ENCODE peak calls at places on chromosomes 2 and 18, in four cellular contexts. X is K562, R is WTC11, N is H1. W is an unnamed sample.

GRCh38 chr2:12637754-12638153 is 79.0 kb upstream of the TRIB2 start:
- DNase-seq in X (no peak), R (no peak), N (no peak), W (no peak)

GRCh38 chr18:58231930-58232329 is 187.9 kb downstream of the NEDD4L start:
- DNase-seq in R (no peak), N (no peak), X (peak), W (no peak)

GRCh38 chr2:213020268-213020667 is 131.1 kb downstream of the IKZF2 start:
- DNase-seq in R (no peak), X (no peak), N (no peak), W (no peak)

GRCh38 chr2:11647834-11648600 is 22.0 kb downstream of the NTSR2 start:
- DNase-seq in X (no peak), N (no peak), R (no peak), W (no peak)

GRCh38 chr18:44852818-44853217 is 172.1 kb downstream of the SETBP1 start:
- DNase-seq in N (no peak), R (no peak), X (no peak), W (no peak)

GRCh38 chr2:109437325-109438090 is 176.3 kb downstream of the SEPTIN10 start:
- DNase-seq in R (no peak), N (no peak), X (no peak), W (no peak)

GRCh38 chr18:63981719-63982118 is 11.8 kb downstream of the SERPINB8 start:
- DNase-seq in R (no peak), X (no peak), N (no peak), W (no peak)

GRCh38 chr2:240296611-240297552 is 138.6 kb upstream of the GPC1 start:
- DNase-seq in N (no peak), X (no peak), R (no peak), W (peak)

GRCh38 chr18:46073474-46074331 is 1.6 kb upstream of the PSTPIP2 start:
- DNase-seq in R (peak), X (peak), N (peak), W (peak)

DNA sequence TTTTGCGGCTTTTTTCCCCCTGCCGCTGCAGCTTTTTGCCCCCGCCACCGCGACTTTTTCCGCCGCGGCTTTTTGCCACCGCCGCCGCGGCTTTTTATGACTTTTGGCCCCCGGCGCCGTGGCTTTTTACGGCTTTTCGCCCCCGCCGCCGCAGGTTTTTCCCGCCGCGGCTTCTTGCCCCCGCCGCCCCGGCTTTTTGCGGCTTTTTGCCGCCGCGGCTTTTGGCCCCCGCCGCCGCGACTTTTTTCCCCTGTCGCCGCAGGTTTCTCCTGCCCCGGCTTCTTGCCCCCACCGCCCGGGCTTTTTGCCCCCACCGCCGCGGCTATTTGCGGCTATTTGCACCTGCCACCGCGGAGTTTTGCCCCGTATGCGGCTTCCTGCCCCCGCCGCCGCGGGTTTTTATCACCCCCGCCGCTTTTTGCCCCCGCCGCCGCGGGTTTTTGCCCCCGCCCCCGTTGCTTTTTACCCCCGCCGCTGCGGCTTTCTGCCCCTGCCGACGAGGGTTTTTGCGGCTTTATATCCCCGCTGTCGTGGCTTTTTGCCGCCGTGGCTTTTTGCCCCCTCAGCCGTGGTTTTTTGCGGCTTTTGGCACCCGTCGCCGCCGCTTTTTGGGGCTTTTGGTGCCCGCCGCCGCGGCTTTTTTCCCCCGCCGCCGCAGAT is 2750.9 kb downstream of the RPIA start:
- DNase-seq in N (peak), R (no peak), X (peak), W (peak)
- TF ChIP-seq TEAD4 in N (no peak), R (no peak), X (no peak), W (no peak)

DNA sequence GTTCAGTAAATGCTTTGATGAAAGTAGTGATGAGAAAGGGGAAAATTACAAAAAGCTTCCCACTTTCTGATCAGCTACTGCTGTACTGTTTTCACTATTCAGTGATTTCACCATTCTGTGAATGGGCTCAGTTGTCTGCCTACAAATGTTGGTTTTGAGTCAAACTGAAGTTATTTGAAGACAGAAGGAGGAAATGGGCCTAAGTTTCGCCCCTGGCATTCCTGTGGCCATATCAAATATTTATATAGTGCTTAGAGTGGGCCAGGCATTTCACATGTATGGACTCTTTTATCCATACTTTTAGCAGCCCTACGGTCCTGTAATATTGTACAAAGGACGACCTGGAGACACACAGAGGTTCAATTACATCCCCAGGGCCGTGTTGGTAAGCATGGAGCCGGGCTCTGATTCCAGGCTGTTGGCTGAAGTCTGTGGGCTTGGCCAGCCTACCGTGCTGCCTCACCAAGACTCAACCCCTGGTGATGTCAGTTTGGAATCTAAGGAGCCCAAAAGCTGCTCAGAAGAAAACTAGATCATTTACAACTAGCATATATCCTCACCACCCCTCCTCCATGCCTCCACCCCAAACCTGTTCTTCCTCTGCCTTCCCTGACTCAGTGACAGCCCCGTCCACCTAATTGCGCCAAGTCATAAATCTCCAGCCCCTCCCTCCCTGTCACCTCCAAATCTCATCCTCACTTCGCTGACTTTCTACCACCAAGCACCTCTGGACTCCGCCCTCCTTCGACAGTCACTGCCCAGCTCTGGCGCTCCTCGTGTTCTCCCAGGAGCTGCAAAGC is 10.1 kb upstream of the GRHL1 start:
- DNase-seq in X (peak), N (peak), R (peak), W (no peak)
- TF ChIP-seq TEAD4 in X (no peak), N (no peak), R (no peak), W (no peak)

GRCh38 chr2:226777611-226778010 is 22.0 kb downstream of the IRS1 start:
- DNase-seq in X (no peak), N (no peak), R (no peak), W (no peak)

GRCh38 chr2:226783885-226784284 is 15.7 kb downstream of the IRS1 start:
- DNase-seq in X (no peak), R (no peak), N (no peak), W (no peak)

GRCh38 chr2:226788064-226788463 is 11.6 kb downstream of the IRS1 start:
- DNase-seq in X (no peak), R (no peak), N (no peak), W (no peak)

GRCh38 chr2:226781471-226781870 is 18.1 kb downstream of the IRS1 start:
- DNase-seq in R (no peak), N (no peak), X (no peak), W (no peak)

DNA sequence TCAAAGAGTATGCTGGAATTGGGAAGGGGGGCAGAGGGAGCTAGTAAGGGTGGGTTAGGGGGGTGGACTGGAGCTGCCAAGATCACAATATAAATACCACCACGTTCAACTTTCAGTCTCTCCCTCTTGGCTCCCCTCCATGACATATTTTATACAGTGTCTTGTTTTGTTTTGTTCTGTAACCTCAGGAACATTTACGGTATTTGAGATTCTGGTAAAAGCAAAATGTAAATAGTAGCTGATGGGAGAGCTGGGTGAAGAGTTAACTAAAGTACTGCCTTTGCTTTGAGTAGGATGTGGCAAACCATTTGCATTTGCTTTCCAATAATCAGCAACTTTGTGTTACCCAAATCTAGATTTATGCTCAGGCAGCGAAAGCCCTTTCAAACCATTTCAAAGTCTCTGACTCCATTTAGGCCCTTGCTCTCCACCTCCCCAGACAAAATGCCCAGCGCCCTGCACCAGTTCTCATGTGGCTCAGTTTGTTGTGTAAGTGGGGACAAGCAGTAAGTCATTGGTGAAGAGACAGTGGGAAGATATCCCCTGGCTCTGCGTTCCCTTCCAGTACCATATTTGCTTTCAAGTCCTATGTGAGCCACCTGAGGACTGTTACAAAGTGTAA is 17.4 kb downstream of the IRS1 start:
- DNase-seq in R (no peak), X (no peak), N (no peak), W (no peak)
- TF ChIP-seq TEAD4 in R (no peak), X (no peak), N (no peak), W (no peak)

GRCh38 chr2:101931402-101931801 is 60.4 kb upstream of the IL1R2 start:
- DNase-seq in N (no peak), R (no peak), X (no peak), W (no peak)

GRCh38 chr2:101930847-101931246 is 60.9 kb upstream of the IL1R2 start:
- DNase-seq in R (no peak), N (no peak), X (no peak), W (no peak)

DNA sequence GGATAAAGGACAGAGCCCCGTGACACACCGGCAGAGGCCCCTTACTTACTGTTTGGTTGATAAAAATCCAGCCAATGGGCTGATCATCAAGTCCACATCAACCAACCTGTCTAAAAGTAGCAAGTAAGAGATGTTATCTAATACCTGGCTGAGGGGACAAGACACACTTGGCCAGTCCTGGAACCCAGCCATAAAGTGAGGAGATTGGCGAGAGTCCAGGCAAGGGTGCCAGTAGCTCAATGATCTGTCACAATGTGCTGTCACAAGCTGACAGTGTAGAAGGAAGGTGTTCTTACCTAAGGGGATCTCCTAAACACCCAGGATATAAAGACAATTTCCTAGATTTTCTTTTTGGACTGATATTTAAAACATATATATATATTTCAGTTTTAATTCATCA is 61.7 kb upstream of the IL1R2 start:
- DNase-seq in X (no peak), R (no peak), N (no peak), W (no peak)
- TF ChIP-seq TEAD4 in X (no peak), R (no peak), N (no peak), W (no peak)

GRCh38 chr2:54469484-54470053 is 13.4 kb downstream of the SPTBN1 start:
- DNase-seq in R (no peak), N (no peak), X (no peak), W (peak)
- TF ChIP-seq TEAD4 in R (no peak), N (no peak), X (no peak), W (no peak)

GRCh38 chr2:45793564-45793963 is 142.1 kb downstream of the PRKCE start:
- DNase-seq in R (no peak), N (no peak), X (no peak), W (no peak)
- TF ChIP-seq TEAD4 in R (no peak), N (no peak), X (no peak), W (no peak)

GRCh38 chr2:3754280-3754679 is 50.9 kb downstream of the DCDC2C start:
- DNase-seq in X (no peak), R (no peak), N (no peak), W (no peak)
- TF ChIP-seq TEAD4 in X (no peak), R (no peak), N (no peak), W (no peak)